ENCODE peak calls at places on chromosome X, in nine cellular contexts. One of them, this sample, is unnamed.

GRCh38 chrX:138925330-138925729 is 213.8 kb upstream of the FGF13 start:
- DNase-seq in CMK: no peak
- DNase-seq in coronary artery: no peak
- DNase-seq in omental fat pad: no peak
- DNase-seq in mesendoderm: peak
- DNase-seq in NCI-H1092 treated with DMSO at 0.1 percent for 48 hours: no peak
- DNase-seq in NCI-H2029 treated with DMSO at 0.1 percent for 48 hours: no peak
- DNase-seq in CD8-positive, alpha-beta T cell: no peak
- DNase-seq in RWPE1: peak
- DNase-seq in this sample: peak

GRCh38 chrX:106932960-106933537 is 12.8 kb downstream of the CLDN2 start:
- DNase-seq in omental fat pad: no peak
- DNase-seq in CD8-positive, alpha-beta T cell: no peak
- DNase-seq in NCI-H2029 treated with DMSO at 0.1 percent for 48 hours: no peak
- DNase-seq in NCI-H1092 treated with DMSO at 0.1 percent for 48 hours: no peak
- DNase-seq in CMK: no peak
- DNase-seq in coronary artery: no peak
- DNase-seq in RWPE1: no peak
- DNase-seq in mesendoderm: peak
- DNase-seq in this sample: no peak

GRCh38 chrX:49202022-49202421 is 2.0 kb upstream of the SYP start:
- DNase-seq in omental fat pad: no peak
- DNase-seq in mesendoderm: no peak
- DNase-seq in CD8-positive, alpha-beta T cell: no peak
- DNase-seq in NCI-H2029 treated with DMSO at 0.1 percent for 48 hours: no peak
- DNase-seq in CMK: no peak
- DNase-seq in NCI-H1092 treated with DMSO at 0.1 percent for 48 hours: no peak
- DNase-seq in RWPE1: no peak
- DNase-seq in coronary artery: no peak
- DNase-seq in this sample: no peak

GRCh38 chrX:57211906-57212305 is 74.6 kb upstream of the FAAH2 start:
- DNase-seq in CMK: no peak
- DNase-seq in RWPE1: no peak
- DNase-seq in mesendoderm: peak
- DNase-seq in coronary artery: no peak
- DNase-seq in omental fat pad: no peak
- DNase-seq in NCI-H1092 treated with DMSO at 0.1 percent for 48 hours: no peak
- DNase-seq in NCI-H2029 treated with DMSO at 0.1 percent for 48 hours: no peak
- DNase-seq in CD8-positive, alpha-beta T cell: no peak
- DNase-seq in this sample: no peak

GRCh38 chrX:13398073-13398823 is 78.4 kb upstream of the ATXN3L start:
- DNase-seq in CD8-positive, alpha-beta T cell: no peak
- DNase-seq in CMK: no peak
- DNase-seq in coronary artery: peak
- DNase-seq in RWPE1: peak
- DNase-seq in NCI-H1092 treated with DMSO at 0.1 percent for 48 hours: no peak
- DNase-seq in mesendoderm: peak
- DNase-seq in omental fat pad: no peak
- DNase-seq in NCI-H2029 treated with DMSO at 0.1 percent for 48 hours: no peak
- DNase-seq in this sample: peak

GRCh38 chrX:31280580-31280979 is 208.7 kb upstream of the FTHL17 start:
- DNase-seq in RWPE1: no peak
- DNase-seq in CD8-positive, alpha-beta T cell: no peak
- DNase-seq in NCI-H2029 treated with DMSO at 0.1 percent for 48 hours: no peak
- DNase-seq in CMK: no peak
- DNase-seq in mesendoderm: no peak
- DNase-seq in omental fat pad: no peak
- DNase-seq in coronary artery: no peak
- DNase-seq in NCI-H1092 treated with DMSO at 0.1 percent for 48 hours: no peak
- DNase-seq in this sample: no peak

GRCh38 chrX:20965270-20966044 is 408.8 kb upstream of the CNKSR2 start:
- DNase-seq in NCI-H2029 treated with DMSO at 0.1 percent for 48 hours: no peak
- DNase-seq in NCI-H1092 treated with DMSO at 0.1 percent for 48 hours: no peak
- DNase-seq in RWPE1: no peak
- DNase-seq in omental fat pad: no peak
- DNase-seq in CD8-positive, alpha-beta T cell: no peak
- DNase-seq in mesendoderm: peak
- DNase-seq in CMK: no peak
- DNase-seq in coronary artery: no peak
- DNase-seq in this sample: no peak

GRCh38 chrX:8868906-8869305 is 67.7 kb upstream of the FAM9A start:
- DNase-seq in NCI-H1092 treated with DMSO at 0.1 percent for 48 hours: no peak
- DNase-seq in CD8-positive, alpha-beta T cell: no peak
- DNase-seq in RWPE1: no peak
- DNase-seq in coronary artery: no peak
- DNase-seq in NCI-H2029 treated with DMSO at 0.1 percent for 48 hours: no peak
- DNase-seq in mesendoderm: no peak
- DNase-seq in CMK: no peak
- DNase-seq in omental fat pad: no peak
- DNase-seq in this sample: no peak

GRCh38 chrX:107205770-107206696 is at the start of the genes DNAAF6 and NUP62CL:
- DNase-seq in NCI-H1092 treated with DMSO at 0.1 percent for 48 hours: peak
- DNase-seq in omental fat pad: no peak
- DNase-seq in CMK: peak
- DNase-seq in RWPE1: peak
- DNase-seq in NCI-H2029 treated with DMSO at 0.1 percent for 48 hours: peak
- DNase-seq in coronary artery: no peak
- DNase-seq in CD8-positive, alpha-beta T cell: peak
- DNase-seq in mesendoderm: peak
- DNase-seq in this sample: no peak

GRCh38 chrX:2708016-2708415 is 16.9 kb downstream of the CD99 start:
- DNase-seq in omental fat pad: no peak
- DNase-seq in RWPE1: no peak
- DNase-seq in CMK: no peak
- DNase-seq in NCI-H1092 treated with DMSO at 0.1 percent for 48 hours: no peak
- DNase-seq in mesendoderm: no peak
- DNase-seq in coronary artery: no peak
- DNase-seq in NCI-H2029 treated with DMSO at 0.1 percent for 48 hours: no peak
- DNase-seq in CD8-positive, alpha-beta T cell: no peak
- DNase-seq in this sample: no peak

GRCh38 chrX:40300286-40300890 is 202.6 kb upstream of the BCOR start:
- DNase-seq in mesendoderm: no peak
- DNase-seq in coronary artery: no peak
- DNase-seq in CMK: no peak
- DNase-seq in omental fat pad: no peak
- DNase-seq in CD8-positive, alpha-beta T cell: no peak
- DNase-seq in NCI-H1092 treated with DMSO at 0.1 percent for 48 hours: no peak
- DNase-seq in NCI-H2029 treated with DMSO at 0.1 percent for 48 hours: no peak
- DNase-seq in RWPE1: no peak
- DNase-seq in this sample: no peak

GRCh38 chrX:39144323-39144722 is 343.1 kb downstream of the MID1IP1 start:
- DNase-seq in CD8-positive, alpha-beta T cell: no peak
- DNase-seq in coronary artery: no peak
- DNase-seq in mesendoderm: no peak
- DNase-seq in NCI-H2029 treated with DMSO at 0.1 percent for 48 hours: no peak
- DNase-seq in omental fat pad: no peak
- DNase-seq in NCI-H1092 treated with DMSO at 0.1 percent for 48 hours: no peak
- DNase-seq in CMK: no peak
- DNase-seq in RWPE1: no peak
- DNase-seq in this sample: no peak

GRCh38 chrX:39418936-39419659 is 617.8 kb downstream of the MID1IP1 start:
- DNase-seq in coronary artery: no peak
- DNase-seq in NCI-H2029 treated with DMSO at 0.1 percent for 48 hours: no peak
- DNase-seq in CD8-positive, alpha-beta T cell: no peak
- DNase-seq in omental fat pad: no peak
- DNase-seq in NCI-H1092 treated with DMSO at 0.1 percent for 48 hours: peak
- DNase-seq in RWPE1: no peak
- DNase-seq in mesendoderm: no peak
- DNase-seq in CMK: no peak
- DNase-seq in this sample: no peak

GRCh38 chrX:15497865-15498264 is 2.7 kb upstream of the BMX start:
- DNase-seq in CMK: no peak
- DNase-seq in NCI-H1092 treated with DMSO at 0.1 percent for 48 hours: peak
- DNase-seq in coronary artery: no peak
- DNase-seq in omental fat pad: no peak
- DNase-seq in RWPE1: peak
- DNase-seq in mesendoderm: peak
- DNase-seq in CD8-positive, alpha-beta T cell: peak
- DNase-seq in NCI-H2029 treated with DMSO at 0.1 percent for 48 hours: no peak
- DNase-seq in this sample: no peak

GRCh38 chrX:83145910-83146309 is 362.2 kb upstream of the POU3F4 start:
- DNase-seq in NCI-H2029 treated with DMSO at 0.1 percent for 48 hours: no peak
- DNase-seq in RWPE1: no peak
- DNase-seq in CD8-positive, alpha-beta T cell: no peak
- DNase-seq in NCI-H1092 treated with DMSO at 0.1 percent for 48 hours: no peak
- DNase-seq in CMK: no peak
- DNase-seq in omental fat pad: no peak
- DNase-seq in coronary artery: no peak
- DNase-seq in mesendoderm: no peak
- DNase-seq in this sample: no peak

GRCh38 chrX:19579485-19579884 is 64.2 kb upstream of the MAP3K15 start:
- DNase-seq in RWPE1: peak
- DNase-seq in NCI-H1092 treated with DMSO at 0.1 percent for 48 hours: no peak
- DNase-seq in CMK: no peak
- DNase-seq in omental fat pad: no peak
- DNase-seq in NCI-H2029 treated with DMSO at 0.1 percent for 48 hours: no peak
- DNase-seq in CD8-positive, alpha-beta T cell: no peak
- DNase-seq in coronary artery: no peak
- DNase-seq in mesendoderm: no peak
- DNase-seq in this sample: no peak

GRCh38 chrX:129979207-129979920 is 3.1 kb upstream of the BCORL1 start:
- DNase-seq in omental fat pad: no peak
- DNase-seq in CD8-positive, alpha-beta T cell: no peak
- DNase-seq in coronary artery: no peak
- DNase-seq in CMK: no peak
- DNase-seq in NCI-H2029 treated with DMSO at 0.1 percent for 48 hours: no peak
- DNase-seq in RWPE1: no peak
- DNase-seq in NCI-H1092 treated with DMSO at 0.1 percent for 48 hours: no peak
- DNase-seq in mesendoderm: peak
- DNase-seq in this sample: no peak